ENCODE peak calls at places on chromosomes 3 and 15, in nine cellular contexts. F is germinal center, A is OCI-LY7, J is GM13976, B is astrocyte of the cerebellum, Q is endothelial cell, V is adipocyte, C is pancreas, I is GM20000. T is an unnamed sample.

GRCh38 chr3:27224197-27224596 is 145.0 kb downstream of the NEK10 start:
- DNase-seq in I (no peak), J (no peak), V (peak; percentile 20), B (no peak), F (no peak), Q (no peak), C (no peak), A (no peak), T (no peak)

GRCh38 chr3:38222032-38222634 is 43.5 kb upstream of the SLC22A13 start:
- DNase-seq in I (no peak), J (no peak), Q (no peak), V (no peak), C (no peak), B (no peak), F (no peak), A (no peak), T (no peak)

GRCh38 chr3:4271834-4272233 is 31.3 kb upstream of the SETMAR start:
- DNase-seq in Q (no peak), C (no peak), V (peak; percentile 57), A (peak; percentile 12), F (peak; percentile 9), I (peak; percentile 26), J (peak; percentile 35), B (peak; percentile 42), T (no peak)

GRCh38 chr15:70504305-70504951 is 258.9 kb downstream of the UACA start:
- DNase-seq in A (peak; percentile 93), I (peak; percentile 69), J (peak; percentile 73), Q (no peak), C (no peak), F (peak; percentile 74), V (peak; percentile 48), B (no peak), T (no peak)

GRCh38 chr15:60002528-60003218 is 1.4 kb upstream of the FOXB1 start:
- DNase-seq in J (peak; percentile 17), I (peak; percentile 16), A (no peak), V (no peak), C (no peak), Q (no peak), B (no peak), F (no peak), T (no peak)

GRCh38 chr3:137763594-137763938 is 549 bp upstream of the SOX14 start:
- DNase-seq in I (peak; percentile 14), C (no peak), Q (peak; percentile 39), A (no peak), V (no peak), B (no peak), F (no peak), J (peak; percentile 26), T (no peak)

GRCh38 chr15:57138260-57138895 is 219.9 kb downstream of the TCF12 start:
- DNase-seq in I (no peak), V (peak; percentile 71), Q (peak; percentile 50), J (no peak), A (peak; percentile 24), C (no peak), F (no peak), B (peak; percentile 53), T (peak; percentile 67)

GRCh38 chr15:66496951-66497501 is 536 bp downstream of the SNAPC5 start:
- DNase-seq in I (no peak), A (peak; percentile 41), F (no peak), C (no peak), J (peak; percentile 34), Q (no peak), V (no peak), B (no peak), T (no peak)

GRCh38 chr3:49899815-49900214 is 3.9 kb downstream of the MST1R start:
- DNase-seq in I (no peak), A (peak; percentile 70), Q (peak; percentile 52), J (no peak), V (no peak), B (no peak), C (no peak), F (peak; percentile 38), T (peak; percentile 52)

GRCh38 chr3:126105691-126106187 is 21.8 kb upstream of the SLC41A3 start:
- DNase-seq in C (no peak), V (no peak), I (no peak), F (no peak), Q (no peak), A (no peak), J (peak; percentile 23), B (no peak), T (no peak)

GRCh38 chr15:39880718-39881387 is 39.2 kb downstream of the GPR176 start:
- DNase-seq in A (no peak), C (no peak), I (no peak), Q (no peak), F (no peak), V (no peak), J (no peak), B (no peak), T (no peak)

GRCh38 chr15:69994429-69995201 is 103.1 kb downstream of the TLE3 start:
- DNase-seq in A (peak; percentile 72), Q (no peak), I (peak; percentile 36), B (no peak), F (peak; percentile 72), J (no peak), C (no peak), V (no peak), T (no peak)

GRCh38 chr3:162525791-162526190 is 1029.2 kb downstream of the OTOL1 start:
- DNase-seq in F (no peak), J (no peak), Q (no peak), I (no peak), A (no peak), B (no peak), C (no peak), V (peak; percentile 28), T (no peak)